ENCODE peak calls at places on chromosomes 11 and 22, in ten cellular contexts. B is HFF-Myc, F is GM23338, K is stomach, S is neural progenitor cell, A is bronchial epithelial cell, W is upper lobe of right lung, V is pancreas, X is heart left ventricle, U is B cell. Z is an unnamed sample.

GRCh38 chr22:31583861-31584485 is 78.0 kb downstream of the PISD start:
- DNase-seq in B (no peak), F (no peak), K (no peak), S (no peak), A (no peak), W (no peak), V (no peak), X (no peak), U (no peak), Z (no peak)

GRCh38 chr11:74256370-74257133 is 54.9 kb downstream of the P4HA3 start:
- DNase-seq in B (no peak), F (no peak), K (no peak), S (no peak), A (no peak), W (no peak), V (no peak), X (no peak), U (no peak), Z (no peak)

GRCh38 chr22:27331526-27332281 is 469.9 kb downstream of the MN1 start:
- DNase-seq in B (no peak), F (peak; percentile 77), K (peak; percentile 34), S (peak; percentile 72), A (peak; percentile 21), W (peak; percentile 84), V (peak; percentile 51), X (no peak), U (no peak), Z (peak; percentile 41)

GRCh38 chr11:72189448-72190250 is 2.3 kb upstream of the FOLR1 start:
- DNase-seq in B (no peak), F (peak; percentile 12), K (no peak), S (peak; percentile 14), A (no peak), W (peak; percentile 69), V (peak; percentile 33), X (no peak), U (no peak), Z (no peak)

GRCh38 chr11:34583818-34584217 is 37.1 kb upstream of the EHF start:
- DNase-seq in B (no peak), F (no peak), K (no peak), S (no peak), A (no peak), W (no peak), V (no peak), X (no peak), U (no peak), Z (no peak)

GRCh38 chr11:76632492-76632891 is 38.1 kb downstream of the LRRC32 start:
- DNase-seq in B (no peak), F (no peak), K (no peak), S (no peak), A (no peak), W (no peak), V (no peak), X (no peak), U (no peak), Z (no peak)

GRCh38 chr11:44398266-44399045 is 88.5 kb upstream of the ALX4 start:
- DNase-seq in B (no peak), F (no peak), K (no peak), S (no peak), A (no peak), W (no peak), V (no peak), X (no peak), U (no peak), Z (no peak)

GRCh38 chr11:14358729-14359439 is at the start of gene RRAS2:
- DNase-seq in B (no peak), F (peak; percentile 93), K (peak; percentile 77), S (peak; percentile 94), A (peak; percentile 53), W (peak; percentile 88), V (peak; percentile 74), X (peak; percentile 88), U (peak; percentile 89), Z (peak; percentile 88)

GRCh38 chr22:19463491-19464469 is 15.2 kb downstream of the UFD1 start:
- DNase-seq in B (peak; percentile 52), F (no peak), K (no peak), S (no peak), A (no peak), W (no peak), V (no peak), X (no peak), U (no peak), Z (peak; percentile 86)

GRCh38 chr11:3854660-3854976 is 846 bp upstream of the STIM1 start:
- DNase-seq in B (no peak), F (peak; percentile 68), K (no peak), S (no peak), A (no peak), W (no peak), V (no peak), X (no peak), U (no peak), Z (no peak)

GRCh38 chr11:3854977-3855807 is at the start of gene STIM1:
- DNase-seq in B (peak; percentile 76), F (peak; percentile 96), K (peak; percentile 95), S (peak; percentile 98), A (peak; percentile 81), W (peak; percentile 98), V (peak; percentile 94), X (peak; percentile 98), U (peak; percentile 93), Z (peak; percentile 98)

GRCh38 chr11:3855808-3856491 is 486 bp downstream of the STIM1 start:
- DNase-seq in B (no peak), F (peak; percentile 58), K (peak; percentile 46), S (peak; percentile 37), A (no peak), W (peak; percentile 87), V (peak; percentile 56), X (peak; percentile 77), U (no peak), Z (peak; percentile 54)

GRCh38 chr11:3857628-3858027 is 2.2 kb downstream of the STIM1 start:
- DNase-seq in B (no peak), F (no peak), K (no peak), S (no peak), A (no peak), W (no peak), V (no peak), X (no peak), U (no peak), Z (no peak)

GRCh38 chr11:3856856-3857553 is 1.5 kb downstream of the STIM1 start:
- DNase-seq in B (no peak), F (no peak), K (no peak), S (no peak), A (no peak), W (no peak), V (no peak), X (no peak), U (no peak), Z (no peak)
- TF ChIP-seq CTCF in B (no peak), F (no peak), K (no peak), S (no peak), A (no peak), W (no peak), V (no peak), X (no peak), U (no peak), Z (no peak)

DNA sequence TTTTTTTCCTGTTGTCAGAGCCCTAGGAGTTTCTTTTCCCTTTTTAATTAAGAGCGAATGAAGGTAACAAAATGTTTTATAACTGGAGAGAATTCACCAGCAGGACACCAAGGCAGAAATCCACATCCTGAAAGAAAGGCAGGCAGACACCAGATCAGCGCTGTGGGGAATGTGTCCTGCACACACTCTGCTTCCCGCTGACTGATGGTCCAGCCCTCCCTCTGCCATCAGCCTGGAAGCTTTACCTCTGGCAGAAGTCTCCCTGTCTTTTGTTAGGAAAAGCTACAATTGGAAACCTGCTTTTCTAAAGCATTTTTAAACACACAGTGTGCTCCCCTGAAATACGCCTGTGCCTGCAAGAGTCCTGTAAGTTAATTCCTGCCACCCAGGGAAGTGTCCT is 638.5 kb downstream of the NTM start:
- DNase-seq in B (no peak), F (peak; percentile 30), K (no peak), S (peak; percentile 65), A (no peak), W (no peak), V (no peak), X (no peak), U (no peak), Z (no peak)
- TF ChIP-seq CTCF in B (no peak), F (no peak), K (no peak), S (no peak), A (no peak), W (no peak), V (no peak), X (no peak), U (no peak), Z (no peak)

GRCh38 chr22:50244420-50245213 is at the start of gene TUBGCP6:
- DNase-seq in B (peak; percentile 52), F (peak; percentile 98), K (peak; percentile 97), S (peak; percentile 97), A (peak; percentile 69), W (peak; percentile 98), V (peak; percentile 94), X (peak; percentile 97), U (peak; percentile 94), Z (peak; percentile 95)
- TF ChIP-seq CTCF in B (no peak), F (no peak), K (peak; percentile 15), S (peak; percentile 48), A (peak; percentile 26), W (peak; percentile 21), V (no peak), X (peak; percentile 28), U (no peak), Z (peak; percentile 32)

GRCh38 chr11:19907008-19907579 is 194.5 kb downstream of the NAV2 start:
- DNase-seq in B (no peak), F (no peak), K (no peak), S (no peak), A (no peak), W (no peak), V (no peak), X (no peak), U (no peak), Z (no peak)

GRCh38 chr11:19903620-19904069 is 191.0 kb downstream of the NAV2 start:
- DNase-seq in B (peak; percentile 78), F (peak; percentile 93), K (peak; percentile 82), S (peak; percentile 88), A (peak; percentile 65), W (no peak), V (peak; percentile 76), X (no peak), U (no peak), Z (peak; percentile 83)

GRCh38 chr11:19906126-19906525 is 193.5 kb downstream of the NAV2 start:
- DNase-seq in B (no peak), F (no peak), K (no peak), S (no peak), A (no peak), W (no peak), V (no peak), X (no peak), U (no peak), Z (no peak)

GRCh38 chr11:19907839-19908238 is 195.2 kb downstream of the NAV2 start:
- DNase-seq in B (no peak), F (no peak), K (no peak), S (no peak), A (no peak), W (no peak), V (peak; percentile 25), X (no peak), U (no peak), Z (no peak)

DNA sequence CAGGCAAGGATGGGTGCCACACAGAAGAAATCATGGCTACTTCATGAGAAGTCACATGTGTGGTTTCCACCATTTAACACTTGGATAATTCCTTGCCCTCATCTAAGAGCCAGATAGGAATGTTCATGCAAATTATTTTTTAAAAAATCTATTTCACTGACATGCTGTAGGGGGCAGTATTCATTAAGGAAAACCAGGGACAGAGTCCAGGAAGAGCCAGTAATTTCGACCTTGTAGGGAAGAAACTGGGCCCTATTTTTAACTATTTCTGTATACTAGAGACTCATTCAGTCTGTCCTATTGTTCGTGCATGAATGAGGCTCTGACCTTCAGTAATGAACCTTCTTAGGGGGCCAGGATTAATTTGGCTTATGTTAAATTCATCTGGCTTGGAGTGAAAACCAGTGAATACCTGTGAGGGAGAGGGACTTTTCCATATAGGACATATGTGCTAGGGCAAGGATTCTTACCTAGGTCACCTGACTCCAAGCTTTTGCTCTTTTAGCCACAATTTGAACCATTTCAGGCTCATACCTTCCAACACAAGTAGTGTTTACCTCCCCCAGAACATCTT is 192.7 kb downstream of the NAV2 start:
- DNase-seq in B (no peak), F (peak; percentile 76), K (no peak), S (peak; percentile 55), A (peak; percentile 54), W (no peak), V (no peak), X (no peak), U (no peak), Z (no peak)
- TF ChIP-seq CTCF in B (peak; percentile 52), F (peak; percentile 65), K (peak; percentile 58), S (peak; percentile 85), A (peak; percentile 37), W (peak; percentile 61), V (peak; percentile 46), X (peak; percentile 62), U (peak; percentile 12), Z (peak; percentile 82)